ENCODE peak calls at places on chromosomes 1 and 21, in nine cellular contexts. U is esophagus muscularis mucosa, T is tibial artery, E is A549, B is fibroblast of lung, L is GM23248, S is uterus, Y is GM23338, H is stomach. D is an unnamed sample.

GRCh38 chr1:163766537-163766936 is 444.8 kb downstream of the NUF2 start:
- DNase-seq in T (no peak), E (no peak), H (no peak), L (no peak), Y (no peak), B (no peak), S (no peak), U (no peak), D (no peak)

GRCh38 chr1:181656491-181656890 is 173.2 kb downstream of the CACNA1E start:
- DNase-seq in L (peak), H (no peak), S (no peak), B (peak), Y (no peak), U (no peak), T (no peak), E (no peak), D (no peak)

GRCh38 chr1:33383974-33384767 is 46.7 kb downstream of the PHC2 start:
- DNase-seq in U (no peak), T (no peak), Y (no peak), S (peak), B (peak), H (no peak), L (peak), E (no peak), D (no peak)

GRCh38 chr1:145872421-145872891 is 13.2 kb downstream of the ANKRD35 start:
- DNase-seq in E (no peak), T (peak), U (no peak), L (peak), S (peak), Y (peak), B (no peak), H (peak), D (no peak)

GRCh38 chr1:50163674-50164073 is 55.0 kb downstream of the ELAVL4 start:
- DNase-seq in H (no peak), U (no peak), Y (peak), B (no peak), T (no peak), S (no peak), L (no peak), E (no peak), D (no peak)

GRCh38 chr1:152533327-152533938 is 19.2 kb downstream of the CRCT1 start:
- DNase-seq in H (no peak), Y (peak), L (peak), E (peak), U (no peak), T (no peak), S (no peak), B (peak), D (no peak)

GRCh38 chr1:62997849-62998248 is 213.9 kb downstream of the ATG4C start:
- DNase-seq in T (no peak), L (no peak), H (no peak), E (no peak), U (no peak), B (no peak), S (no peak), Y (no peak), D (no peak)

GRCh38 chr1:158035976-158036583 is 42.6 kb downstream of the KIRREL1 start:
- DNase-seq in Y (peak), S (peak), E (no peak), L (peak), B (peak), H (no peak), U (no peak), T (no peak), D (no peak)

GRCh38 chr1:64043328-64043727 is 160.1 kb upstream of the UBE2U start:
- DNase-seq in H (no peak), S (no peak), T (no peak), U (no peak), L (peak), Y (no peak), B (peak), E (no peak), D (no peak)

GRCh38 chr1:167344112-167344511 is 123.4 kb downstream of the POU2F1 start:
- DNase-seq in B (peak), T (no peak), L (peak), S (no peak), U (no peak), E (no peak), H (no peak), Y (no peak), D (no peak)

GRCh38 chr1:236124965-236125364 is 17.4 kb upstream of the GPR137B start:
- DNase-seq in S (no peak), T (no peak), L (no peak), Y (peak), U (no peak), H (no peak), B (no peak), E (no peak), D (no peak)

GRCh38 chr1:93680121-93681094 is 1.2 kb downstream of the BCAR3 start:
- DNase-seq in T (peak), L (peak), H (peak), E (peak), B (peak), Y (peak), U (peak), S (peak), D (no peak)

GRCh38 chr1:72557446-72558049 is 275.2 kb upstream of the NEGR1 start:
- DNase-seq in B (peak), Y (peak), H (no peak), T (no peak), S (no peak), L (peak), U (no peak), E (no peak), D (no peak)

GRCh38 chr1:109191377-109191776 is 22.3 kb upstream of the SARS1 start:
- DNase-seq in E (no peak), H (no peak), B (no peak), T (no peak), L (peak), S (no peak), Y (peak), U (no peak), D (no peak)

GRCh38 chr1:117605164-117605810 is 561 bp upstream of the TENT5C start:
- DNase-seq in S (no peak), Y (peak), E (no peak), T (peak), B (peak), L (peak), H (peak), U (no peak), D (no peak)

GRCh38 chr1:85467929-85468540 is 3.1 kb upstream of the DDAH1 start:
- DNase-seq in T (no peak), S (no peak), L (peak), B (no peak), E (no peak), U (no peak), Y (no peak), H (no peak), D (no peak)

GRCh38 chr1:10979483-10979920 is 33.0 kb upstream of the TARDBP start:
- DNase-seq in H (no peak), S (no peak), E (no peak), L (peak), Y (no peak), T (peak), U (no peak), B (peak), D (no peak)

GRCh38 chr1:97277891-97278662 is 556.5 kb downstream of the PTBP2 start:
- DNase-seq in Y (no peak), E (peak), H (no peak), U (no peak), S (no peak), B (peak), L (peak), T (no peak), D (no peak)

GRCh38 chr1:11151854-11152612 is 37.1 kb upstream of the ANGPTL7 start:
- DNase-seq in Y (peak), U (no peak), S (no peak), T (no peak), E (no peak), L (no peak), H (no peak), B (peak), D (no peak)

GRCh38 chr1:29646161-29646775 is 409.9 kb downstream of the PTPRU start:
- DNase-seq in U (peak), T (peak), Y (no peak), E (no peak), B (no peak), L (no peak), H (no peak), S (no peak), D (no peak)

GRCh38 chr1:85244271-85245053 is 15.0 kb downstream of the C1orf52 start:
- DNase-seq in H (no peak), B (peak), Y (no peak), E (no peak), L (peak), U (no peak), T (no peak), S (no peak), D (no peak)

GRCh38 chr1:223007250-223007649 is 135.8 kb downstream of the TLR5 start:
- DNase-seq in T (no peak), E (no peak), Y (no peak), U (no peak), B (peak), S (no peak), L (no peak), H (no peak), D (no peak)

GRCh38 chr1:50084389-50084788 is 24.3 kb upstream of the ELAVL4 start:
- DNase-seq in E (no peak), H (no peak), U (peak), Y (peak), T (no peak), L (no peak), S (no peak), B (no peak), D (no peak)

GRCh38 chr1:2605754-2606003 is 19.1 kb downstream of the PRXL2B start:
- DNase-seq in Y (no peak), L (no peak), H (no peak), U (no peak), S (no peak), T (peak), B (no peak), E (no peak), D (no peak)

GRCh38 chr1:171610385-171610784 is 11.7 kb upstream of the MYOCOS start:
- DNase-seq in L (peak), Y (no peak), S (no peak), H (no peak), T (no peak), B (peak), E (no peak), U (no peak), D (no peak)

GRCh38 chr1:171585715-171586114 is 36.3 kb upstream of the MYOCOS start:
- DNase-seq in E (no peak), U (no peak), S (no peak), B (no peak), Y (no peak), H (no peak), T (no peak), L (no peak), D (no peak)

GRCh38 chr1:228226956-228227791 is 19.3 kb downstream of the OBSCN start:
- DNase-seq in T (no peak), E (peak), B (peak), L (peak), U (peak), Y (no peak), H (no peak), S (no peak), D (no peak)

GRCh38 chr1:10530281-10530740 is 55.6 kb downstream of the PEX14 start:
- DNase-seq in E (no peak), S (no peak), U (no peak), H (peak), B (peak), Y (peak), L (no peak), T (no peak), D (no peak)

GRCh38 chr1:147647796-147648633 is 22.3 kb downstream of the ACP6 start:
- DNase-seq in E (no peak), U (no peak), L (no peak), Y (no peak), H (no peak), S (no peak), B (no peak), T (no peak), D (no peak)

GRCh38 chr1:211260161-211261107 is 1.3 kb downstream of the RCOR3 start:
- DNase-seq in U (peak), L (peak), T (peak), E (peak), S (peak), Y (peak), H (peak), B (peak), D (peak)

GRCh38 chr21:33259428-33259827 is 6.7 kb upstream of the IL10RB start:
- DNase-seq in T (no peak), B (no peak), S (no peak), U (no peak), E (no peak), L (peak), H (no peak), Y (no peak), D (no peak)

GRCh38 chr1:16156848-16157495 is 1.1 kb upstream of the EPHA2 start:
- DNase-seq in H (no peak), S (no peak), Y (no peak), T (no peak), L (peak), U (no peak), B (peak), E (no peak), D (no peak)

GRCh38 chr1:16153110-16153998 is 2.5 kb downstream of the EPHA2 start:
- DNase-seq in S (no peak), E (no peak), T (no peak), U (no peak), H (no peak), B (no peak), Y (no peak), L (no peak), D (no peak)

GRCh38 chr1:16158025-16158424 is 2.2 kb upstream of the EPHA2 start:
- DNase-seq in H (no peak), L (no peak), E (no peak), S (no peak), U (no peak), T (no peak), B (no peak), Y (no peak), D (peak)

GRCh38 chr1:16153999-16154673 is 1.7 kb downstream of the EPHA2 start:
- DNase-seq in T (no peak), B (no peak), S (no peak), U (no peak), H (no peak), E (no peak), L (no peak), Y (no peak), D (no peak)

DNA sequence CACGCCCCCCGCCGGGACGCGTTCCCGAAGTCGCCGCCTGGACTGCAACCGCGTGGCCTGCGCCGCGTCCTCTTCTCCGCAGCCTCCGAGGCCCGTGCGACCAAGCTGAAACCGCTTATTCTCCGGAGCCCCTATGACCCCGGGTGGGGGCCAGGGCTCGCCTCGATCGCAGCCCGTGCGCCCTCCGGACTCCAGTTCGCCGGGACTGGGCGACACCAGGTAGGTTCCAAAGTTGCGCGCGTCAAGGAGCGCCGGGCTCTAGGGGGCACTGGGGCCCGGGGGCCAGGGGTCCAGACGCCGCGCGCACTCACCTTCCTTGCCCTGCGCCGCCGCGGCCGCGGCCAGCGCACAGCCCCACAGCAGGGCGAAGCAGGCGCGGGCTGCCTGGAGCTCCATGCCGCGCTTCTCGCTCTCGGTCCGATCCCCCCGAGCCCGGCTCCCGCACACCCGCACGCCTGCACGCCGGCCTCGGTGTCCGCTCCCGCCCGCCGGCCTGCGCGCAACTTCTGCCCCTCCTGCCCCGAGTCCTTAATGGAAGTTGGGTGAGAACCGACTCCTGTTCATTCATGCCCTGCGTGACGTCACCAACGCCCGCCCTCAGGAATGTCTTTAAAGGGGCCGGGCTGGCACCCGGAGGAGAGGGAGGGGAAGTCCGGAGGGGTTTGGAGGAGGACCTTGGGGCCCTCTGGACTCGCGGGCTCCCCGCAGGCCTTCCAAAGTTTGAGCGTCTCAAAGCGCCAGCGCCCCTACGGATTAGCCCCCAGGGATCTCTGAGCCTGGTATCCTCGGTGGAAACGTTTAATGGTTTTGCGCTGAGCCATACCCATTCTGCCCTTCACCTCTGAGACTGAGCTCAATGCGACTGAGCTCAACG is at the start of gene EPHA2:
- DNase-seq in Y (peak), T (peak), H (peak), L (peak), S (peak), U (no peak), B (peak), E (peak), D (no peak)
- H3K27ac ChIP-seq in Y (peak), T (peak), H (peak), L (peak), S (peak), U (peak), B (peak), E (peak), D (no peak)

GRCh38 chr21:41927727-41928409 is 25.9 kb downstream of the C2CD2 start:
- DNase-seq in L (no peak), Y (no peak), U (no peak), S (no peak), E (no peak), B (no peak), T (no peak), H (no peak), D (no peak)
- H3K27ac ChIP-seq in L (no peak), Y (no peak), U (peak), S (peak), E (no peak), B (no peak), T (peak), H (peak), D (no peak)

GRCh38 chr1:206556748-206557635 is 49.7 kb downstream of the RASSF5 start:
- DNase-seq in Y (peak), U (peak), L (peak), T (peak), E (peak), B (peak), S (peak), H (peak), D (peak)
- H3K27ac ChIP-seq in Y (no peak), U (peak), L (no peak), T (peak), E (peak), B (no peak), S (peak), H (peak), D (peak)

DNA sequence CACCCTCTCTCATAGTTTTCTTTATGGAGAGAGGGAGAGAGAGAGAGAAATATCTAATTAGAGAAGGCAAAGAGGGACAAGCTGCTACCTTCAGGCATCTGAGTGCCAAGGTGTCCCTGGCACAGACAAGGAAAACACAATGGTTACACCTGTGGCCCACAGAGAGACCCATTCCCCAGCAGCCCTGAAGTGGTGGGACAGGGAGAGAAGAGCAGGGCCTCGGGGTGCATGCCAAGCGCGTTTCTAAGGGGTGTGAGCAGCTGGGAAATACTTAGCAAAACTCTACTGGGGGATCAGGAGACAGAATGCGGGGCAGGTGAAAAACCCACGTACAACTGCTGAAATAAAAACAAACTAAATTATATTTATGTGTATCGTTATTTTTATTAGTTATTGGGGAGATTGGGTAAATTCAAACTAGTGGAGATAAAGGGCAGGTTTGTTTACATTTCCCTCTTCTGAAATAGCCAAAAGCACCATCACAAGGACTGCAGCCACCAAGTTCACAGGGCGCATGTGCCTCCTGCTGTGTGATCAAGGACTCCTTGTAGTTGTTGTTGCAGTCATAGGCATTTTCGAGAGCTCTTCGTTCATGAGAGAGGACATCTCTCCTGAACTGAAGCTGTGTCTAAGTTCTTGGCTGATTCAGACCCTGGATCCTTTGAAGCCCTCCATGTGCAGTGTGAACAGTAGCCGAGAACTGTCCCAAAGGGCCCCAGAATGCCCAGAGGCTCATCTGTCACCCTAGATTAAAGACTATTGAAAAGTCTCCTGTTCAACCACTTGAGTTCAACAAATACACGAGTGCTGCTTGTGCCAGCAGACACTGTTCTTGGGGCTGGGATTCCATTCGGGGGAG is 737 bp upstream of the SERPINC1 start:
- DNase-seq in S (no peak), U (no peak), T (no peak), B (no peak), Y (no peak), H (no peak), E (no peak), L (no peak), D (no peak)
- H3K27ac ChIP-seq in S (no peak), U (no peak), T (no peak), B (no peak), Y (no peak), H (no peak), E (no peak), L (no peak), D (no peak)

GRCh38 chr1:192933744-192934143 is 124.9 kb downstream of the RGS2 start:
- DNase-seq in S (no peak), L (no peak), Y (no peak), T (no peak), E (no peak), B (no peak), H (no peak), U (no peak), D (no peak)

GRCh38 chr1:192939440-192939839 is 119.7 kb downstream of the UCHL5 start:
- DNase-seq in U (no peak), H (no peak), L (no peak), Y (no peak), E (no peak), B (no peak), T (no peak), S (no peak), D (no peak)

GRCh38 chr1:192936313-192937018 is 122.7 kb downstream of the UCHL5 start:
- DNase-seq in Y (no peak), H (no peak), B (no peak), S (no peak), L (no peak), T (no peak), E (no peak), U (no peak), D (no peak)

GRCh38 chr1:192941722-192942411 is 117.3 kb downstream of the UCHL5 start:
- DNase-seq in E (no peak), T (no peak), Y (no peak), S (no peak), U (no peak), H (no peak), B (no peak), L (no peak), D (no peak)

DNA sequence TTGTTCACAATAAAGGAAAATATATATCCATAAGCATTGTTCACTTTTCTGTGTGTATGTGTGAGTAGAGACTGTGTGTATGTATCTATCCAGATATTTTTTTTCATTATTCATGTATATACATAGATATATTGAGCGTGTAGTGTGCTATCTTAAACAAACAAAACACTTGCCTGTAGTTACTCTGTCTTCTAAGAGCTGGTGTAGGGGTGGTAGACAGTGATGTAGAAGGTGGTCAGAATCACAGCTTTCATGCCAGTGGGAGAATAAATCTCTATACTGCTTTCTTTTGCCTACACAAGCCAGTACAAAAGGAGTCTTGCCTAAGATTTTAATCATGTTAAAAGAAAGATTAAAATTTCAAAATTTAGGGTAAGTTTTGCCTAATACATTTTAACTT is 122.0 kb downstream of the UCHL5 start:
- DNase-seq in T (no peak), S (no peak), H (no peak), Y (no peak), E (no peak), U (no peak), B (no peak), L (no peak), D (no peak)
- H3K27ac ChIP-seq in T (no peak), S (no peak), H (peak), Y (no peak), E (no peak), U (no peak), B (no peak), L (no peak), D (no peak)

D was measured in CD4-positive, alpha-beta T cell.